ENCODE peak calls at places on chromosomes 1 and 21, in six cellular contexts. One of them, this sample, is unnamed.

GRCh38 chr1:153465728-153466625 is 5.5 kb upstream of the S100A7 start:
- DNase-seq in HepG2: peak; percentile 12
- DNase-seq in H1: peak; percentile 92
- DNase-seq in SK-N-SH: peak; percentile 76
- DNase-seq in K562: peak; percentile 80
- DNase-seq in GM12878: no peak
- DNase-seq in this sample: peak; percentile 28

GRCh38 chr1:10662824-10663667 is 133.4 kb downstream of the CASZ1 start:
- DNase-seq in HepG2: no peak
- DNase-seq in H1: no peak
- DNase-seq in SK-N-SH: no peak
- DNase-seq in K562: no peak
- DNase-seq in GM12878: no peak
- DNase-seq in this sample: no peak

GRCh38 chr21:41715649-41716321 is 51.1 kb downstream of the RIPK4 start:
- DNase-seq in HepG2: peak; percentile 98
- DNase-seq in H1: no peak
- DNase-seq in SK-N-SH: no peak
- DNase-seq in K562: no peak
- DNase-seq in GM12878: no peak
- DNase-seq in this sample: no peak

GRCh38 chr1:234839663-234840062 is 229.7 kb upstream of the IRF2BP2 start:
- DNase-seq in HepG2: peak; percentile 36
- DNase-seq in H1: no peak
- DNase-seq in SK-N-SH: no peak
- DNase-seq in K562: peak; percentile 59
- DNase-seq in GM12878: no peak
- DNase-seq in this sample: no peak

GRCh38 chr1:22123071-22123390 is 19.9 kb downstream of the WNT4 start:
- DNase-seq in HepG2: no peak
- DNase-seq in H1: no peak
- DNase-seq in SK-N-SH: peak; percentile 22
- DNase-seq in K562: no peak
- DNase-seq in GM12878: no peak
- DNase-seq in this sample: no peak

GRCh38 chr1:32769524-32770220 is 47.5 kb downstream of the YARS1 start:
- DNase-seq in HepG2: no peak
- DNase-seq in H1: no peak
- DNase-seq in SK-N-SH: no peak
- DNase-seq in K562: peak; percentile 45
- DNase-seq in GM12878: no peak
- DNase-seq in this sample: no peak

GRCh38 chr1:170929835-170930554 is 5.3 kb upstream of the MROH9 start:
- DNase-seq in HepG2: peak; percentile 44
- DNase-seq in H1: no peak
- DNase-seq in SK-N-SH: peak; percentile 49
- DNase-seq in K562: peak; percentile 58
- DNase-seq in GM12878: peak; percentile 11
- DNase-seq in this sample: peak; percentile 15

GRCh38 chr1:156419863-156420208 is 50.8 kb downstream of the RHBG start:
- DNase-seq in HepG2: peak; percentile 7
- DNase-seq in H1: peak; percentile 82
- DNase-seq in SK-N-SH: peak; percentile 84
- DNase-seq in K562: peak; percentile 55
- DNase-seq in GM12878: no peak
- DNase-seq in this sample: no peak

GRCh38 chr1:22281521-22282241 is 138.8 kb upstream of the WNT4 start:
- DNase-seq in HepG2: no peak
- DNase-seq in H1: no peak
- DNase-seq in SK-N-SH: no peak
- DNase-seq in K562: no peak
- DNase-seq in GM12878: no peak
- DNase-seq in this sample: no peak

GRCh38 chr21:35738342-35738961 is 321.9 kb downstream of the SETD4 start:
- DNase-seq in HepG2: no peak
- DNase-seq in H1: no peak
- DNase-seq in SK-N-SH: no peak
- DNase-seq in K562: no peak
- DNase-seq in GM12878: no peak
- DNase-seq in this sample: no peak

GRCh38 chr1:205229399-205229861 is 1.7 kb downstream of the TMCC2 start:
- DNase-seq in HepG2: peak; percentile 42
- DNase-seq in H1: peak; percentile 58
- DNase-seq in SK-N-SH: peak; percentile 91
- DNase-seq in K562: peak; percentile 87
- DNase-seq in GM12878: no peak
- DNase-seq in this sample: peak; percentile 64

GRCh38 chr1:167082511-167083027 is 7.6 kb downstream of the GPA33 start:
- DNase-seq in HepG2: peak; percentile 73
- DNase-seq in H1: no peak
- DNase-seq in SK-N-SH: no peak
- DNase-seq in K562: no peak
- DNase-seq in GM12878: no peak
- DNase-seq in this sample: no peak

GRCh38 chr1:167076136-167076710 is 14.0 kb downstream of the GPA33 start:
- DNase-seq in HepG2: no peak
- DNase-seq in H1: no peak
- DNase-seq in SK-N-SH: no peak
- DNase-seq in K562: no peak
- DNase-seq in GM12878: no peak
- DNase-seq in this sample: no peak

GRCh38 chr1:167081594-167081993 is 8.6 kb downstream of the GPA33 start:
- DNase-seq in HepG2: no peak
- DNase-seq in H1: no peak
- DNase-seq in SK-N-SH: no peak
- DNase-seq in K562: no peak
- DNase-seq in GM12878: no peak
- DNase-seq in this sample: no peak

GRCh38 chr1:167077868-167078210 is 12.3 kb downstream of the GPA33 start:
- DNase-seq in HepG2: no peak
- DNase-seq in H1: no peak
- DNase-seq in SK-N-SH: no peak
- DNase-seq in K562: no peak
- DNase-seq in GM12878: no peak
- DNase-seq in this sample: no peak

GRCh38 chr1:167077128-167077867 is 12.9 kb downstream of the GPA33 start:
- DNase-seq in HepG2: no peak
- DNase-seq in H1: no peak
- DNase-seq in SK-N-SH: no peak
- DNase-seq in K562: no peak
- DNase-seq in GM12878: no peak
- DNase-seq in this sample: no peak
- TF ChIP-seq GABPA in HepG2: no peak
- TF ChIP-seq GABPA in H1: no peak
- TF ChIP-seq GABPA in SK-N-SH: no peak
- TF ChIP-seq GABPA in K562: no peak
- TF ChIP-seq GABPA in GM12878: no peak
- TF ChIP-seq GABPA in this sample: no peak

DNA sequence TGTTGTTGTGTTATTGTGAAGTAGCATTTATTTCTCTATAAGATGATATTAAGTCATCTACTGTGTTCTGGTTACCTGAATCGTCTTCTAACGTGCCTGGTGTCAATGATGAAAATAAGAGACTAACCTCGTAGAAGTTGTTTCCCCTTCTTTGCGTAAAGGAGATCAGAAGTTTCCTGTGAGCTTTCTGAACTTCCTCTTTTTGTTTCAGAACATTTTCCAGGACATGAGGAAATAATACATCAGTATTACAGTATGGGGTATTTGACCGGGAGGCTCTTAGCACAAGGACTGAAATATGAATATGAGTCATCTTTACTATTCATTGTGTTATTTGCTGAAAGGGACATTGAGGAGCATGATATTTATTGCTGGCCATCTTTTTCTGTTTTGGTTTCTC is 1.3 kb downstream of the ST6GALNAC3 start:
- DNase-seq in HepG2: no peak
- DNase-seq in H1: no peak
- DNase-seq in SK-N-SH: no peak
- DNase-seq in K562: no peak
- DNase-seq in GM12878: no peak
- DNase-seq in this sample: peak; percentile 55
- H3K4me3 ChIP-seq in HepG2: no peak overlapping the region
- H3K4me3 ChIP-seq in H1: no peak overlapping the region
- H3K4me3 ChIP-seq in SK-N-SH: peak overlapping the region; percentile 89
- H3K4me3 ChIP-seq in K562: no peak overlapping the region
- H3K4me3 ChIP-seq in GM12878: no peak overlapping the region
- H3K4me3 ChIP-seq in this sample: no peak overlapping the region

DNA sequence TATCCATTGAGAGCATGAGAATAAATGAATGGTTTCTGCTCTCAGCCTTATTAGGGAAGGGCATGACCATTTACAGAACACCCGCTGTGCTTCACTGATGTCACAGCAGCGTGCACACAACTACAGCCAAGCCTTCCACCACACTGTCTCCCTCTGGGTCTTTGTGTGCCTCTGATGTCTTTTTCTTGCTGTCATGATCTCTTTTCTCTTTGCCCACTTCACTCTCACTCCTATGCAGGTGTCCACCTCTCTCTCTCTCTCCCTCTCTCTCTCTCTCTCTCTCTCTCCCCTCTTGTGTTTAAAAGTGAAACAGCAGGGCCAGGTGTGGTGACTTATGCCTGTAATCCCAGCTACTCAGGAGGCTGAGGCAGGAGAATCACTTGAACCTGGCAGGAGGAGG is 232.5 kb upstream of the JUN start:
- DNase-seq in HepG2: no peak
- DNase-seq in H1: no peak
- DNase-seq in SK-N-SH: no peak
- DNase-seq in K562: no peak
- DNase-seq in GM12878: no peak
- DNase-seq in this sample: no peak
- TF ChIP-seq GABPA in HepG2: no peak
- TF ChIP-seq GABPA in H1: no peak
- TF ChIP-seq GABPA in SK-N-SH: no peak
- TF ChIP-seq GABPA in K562: no peak
- TF ChIP-seq GABPA in GM12878: no peak
- TF ChIP-seq GABPA in this sample: no peak

GRCh38 chr1:56278052-56278451 is 301.3 kb downstream of the PLPP3 start:
- DNase-seq in HepG2: no peak
- DNase-seq in H1: no peak
- DNase-seq in SK-N-SH: no peak
- DNase-seq in K562: no peak
- DNase-seq in GM12878: no peak
- DNase-seq in this sample: no peak
- H3K4me3 ChIP-seq in HepG2: no peak overlapping the region
- H3K4me3 ChIP-seq in H1: no peak overlapping the region
- H3K4me3 ChIP-seq in SK-N-SH: no peak overlapping the region
- H3K4me3 ChIP-seq in K562: no peak overlapping the region
- H3K4me3 ChIP-seq in GM12878: no peak overlapping the region
- H3K4me3 ChIP-seq in this sample: no peak overlapping the region

GRCh38 chr1:208163542-208163941 is 80.6 kb downstream of the PLXNA2 start:
- DNase-seq in HepG2: peak; percentile 80
- DNase-seq in H1: no peak
- DNase-seq in SK-N-SH: no peak
- DNase-seq in K562: no peak
- DNase-seq in GM12878: no peak
- DNase-seq in this sample: no peak

GRCh38 chr1:208164609-208165008 is 79.6 kb downstream of the PLXNA2 start:
- DNase-seq in HepG2: no peak
- DNase-seq in H1: no peak
- DNase-seq in SK-N-SH: no peak
- DNase-seq in K562: peak; percentile 74
- DNase-seq in GM12878: no peak
- DNase-seq in this sample: no peak

GRCh38 chr1:208166340-208167138 is 77.6 kb downstream of the PLXNA2 start:
- DNase-seq in HepG2: peak; percentile 69
- DNase-seq in H1: no peak
- DNase-seq in SK-N-SH: no peak
- DNase-seq in K562: no peak
- DNase-seq in GM12878: no peak
- DNase-seq in this sample: no peak

GRCh38 chr1:208167229-208167869 is 76.8 kb downstream of the PLXNA2 start:
- DNase-seq in HepG2: no peak
- DNase-seq in H1: no peak
- DNase-seq in SK-N-SH: no peak
- DNase-seq in K562: no peak
- DNase-seq in GM12878: no peak
- DNase-seq in this sample: no peak

GRCh38 chr1:208165659-208166058 is 78.5 kb downstream of the PLXNA2 start:
- DNase-seq in HepG2: no peak
- DNase-seq in H1: no peak
- DNase-seq in SK-N-SH: no peak
- DNase-seq in K562: no peak
- DNase-seq in GM12878: no peak
- DNase-seq in this sample: no peak
- TF ChIP-seq GABPA in HepG2: no peak
- TF ChIP-seq GABPA in H1: no peak
- TF ChIP-seq GABPA in SK-N-SH: no peak
- TF ChIP-seq GABPA in K562: no peak
- TF ChIP-seq GABPA in GM12878: no peak
- TF ChIP-seq GABPA in this sample: no peak